ENCODE peak calls at places on chromosomes 1 and 21, in eight cellular contexts. D, A, M, P, H, N, W and S are unnamed samples.

GRCh38 chr1:202213361-202214088 is 19.9 kb downstream of the LGR6 start:
- DNase-seq in D (no peak), A (no peak), M (no peak), P (peak; percentile 42), H (no peak), N (no peak), W (peak; percentile 87), S (no peak)

GRCh38 chr21:42118901-42119300 is 47.8 kb downstream of the UMODL1 start:
- DNase-seq in D (no peak), A (no peak), M (no peak), P (no peak), H (no peak), N (no peak), W (no peak), S (no peak)

GRCh38 chr1:109784551-109785252 is 21.0 kb upstream of the EPS8L3 start:
- DNase-seq in D (peak; percentile 30), A (no peak), M (no peak), P (no peak), H (peak; percentile 51), N (no peak), W (peak; percentile 47), S (peak; percentile 7)

GRCh38 chr1:203744008-203744972 is 20.7 kb upstream of the LAX1 start:
- DNase-seq in D (no peak), A (peak; percentile 81), M (no peak), P (no peak), H (peak; percentile 81), N (peak; percentile 62), W (peak; percentile 67), S (peak; percentile 45)

GRCh38 chr1:23417570-23417969 is 7.0 kb downstream of the TCEA3 start:
- DNase-seq in D (no peak), A (no peak), M (no peak), P (no peak), H (no peak), N (no peak), W (no peak), S (peak; percentile 45)

GRCh38 chr1:64499966-64500365 is 30.0 kb downstream of the CACHD1 start:
- DNase-seq in D (no peak), A (no peak), M (no peak), P (peak; percentile 10), H (no peak), N (no peak), W (peak; percentile 80), S (no peak)

GRCh38 chr1:146012703-146013565 is 8.6 kb downstream of the HJV start:
- DNase-seq in D (no peak), A (no peak), M (peak; percentile 43), P (peak; percentile 96), H (no peak), N (peak; percentile 70), W (peak; percentile 68), S (no peak)

GRCh38 chr1:10495942-10496341 is 21.2 kb downstream of the PEX14 start:
- DNase-seq in D (no peak), A (no peak), M (no peak), P (no peak), H (no peak), N (no peak), W (no peak), S (no peak)

GRCh38 chr1:144101397-144102050 is 129.7 kb upstream of the FAM72C start:
- DNase-seq in D (peak; percentile 73), A (peak; percentile 78), M (peak; percentile 13), P (peak; percentile 40), H (peak; percentile 75), N (peak; percentile 25), W (no peak), S (peak; percentile 26)

GRCh38 chr1:240683576-240683975 is 71.6 kb upstream of the GREM2 start:
- DNase-seq in D (no peak), A (no peak), M (no peak), P (no peak), H (no peak), N (no peak), W (no peak), S (no peak)

GRCh38 chr1:19483261-19483660 is 2.1 kb downstream of the CAPZB start:
- DNase-seq in D (no peak), A (no peak), M (no peak), P (no peak), H (no peak), N (no peak), W (no peak), S (no peak)

GRCh38 chr1:104780470-104781078 is 1030.9 kb downstream of the AMY1C start:
- DNase-seq in D (no peak), A (no peak), M (peak; percentile 3), P (peak; percentile 64), H (no peak), N (no peak), W (peak; percentile 67), S (no peak)

GRCh38 chr1:167922611-167923074 is 8.7 kb upstream of the ADCY10 start:
- DNase-seq in D (no peak), A (no peak), M (no peak), P (peak; percentile 79), H (no peak), N (no peak), W (no peak), S (no peak)

GRCh38 chr1:6496360-6496704 is 4.9 kb upstream of the PLEKHG5 start:
- DNase-seq in D (no peak), A (no peak), M (no peak), P (no peak), H (no peak), N (no peak), W (peak; percentile 67), S (peak; percentile 31)

GRCh38 chr1:21621761-21622436 is 47.3 kb downstream of the RAP1GAP start:
- DNase-seq in D (no peak), A (no peak), M (no peak), P (peak; percentile 29), H (no peak), N (no peak), W (no peak), S (no peak)

GRCh38 chr1:231094421-231094820 is 54.4 kb upstream of the FAM89A start:
- DNase-seq in D (no peak), A (no peak), M (no peak), P (no peak), H (no peak), N (no peak), W (no peak), S (no peak)

GRCh38 chr1:49251385-49251784 is 474.7 kb upstream of the BEND5 start:
- DNase-seq in D (no peak), A (no peak), M (no peak), P (no peak), H (no peak), N (no peak), W (peak; percentile 59), S (no peak)

GRCh38 chr1:12178511-12178910 is 11.7 kb downstream of the TNFRSF1B start:
- DNase-seq in D (no peak), A (no peak), M (no peak), P (no peak), H (no peak), N (no peak), W (no peak), S (no peak)
- H3K27ac ChIP-seq in D (peak overlapping the region; percentile 84), A (no peak overlapping the region), M (no peak overlapping the region), P (no peak overlapping the region), H (no peak overlapping the region), N (peak overlapping the region; percentile 90), W (no peak overlapping the region), S (peak overlapping the region; percentile 94)

GRCh38 chr1:100734716-100735115 is 15.2 kb downstream of the VCAM1 start:
- DNase-seq in D (no peak), A (no peak), M (no peak), P (peak; percentile 81), H (no peak), N (no peak), W (no peak), S (no peak)
- H3K27ac ChIP-seq in D (peak overlapping the region; percentile 14), A (no peak overlapping the region), M (no peak overlapping the region), P (peak overlapping the region; percentile 53), H (no peak overlapping the region), N (peak overlapping the region; percentile 2), W (no peak overlapping the region), S (no peak overlapping the region)

DNA sequence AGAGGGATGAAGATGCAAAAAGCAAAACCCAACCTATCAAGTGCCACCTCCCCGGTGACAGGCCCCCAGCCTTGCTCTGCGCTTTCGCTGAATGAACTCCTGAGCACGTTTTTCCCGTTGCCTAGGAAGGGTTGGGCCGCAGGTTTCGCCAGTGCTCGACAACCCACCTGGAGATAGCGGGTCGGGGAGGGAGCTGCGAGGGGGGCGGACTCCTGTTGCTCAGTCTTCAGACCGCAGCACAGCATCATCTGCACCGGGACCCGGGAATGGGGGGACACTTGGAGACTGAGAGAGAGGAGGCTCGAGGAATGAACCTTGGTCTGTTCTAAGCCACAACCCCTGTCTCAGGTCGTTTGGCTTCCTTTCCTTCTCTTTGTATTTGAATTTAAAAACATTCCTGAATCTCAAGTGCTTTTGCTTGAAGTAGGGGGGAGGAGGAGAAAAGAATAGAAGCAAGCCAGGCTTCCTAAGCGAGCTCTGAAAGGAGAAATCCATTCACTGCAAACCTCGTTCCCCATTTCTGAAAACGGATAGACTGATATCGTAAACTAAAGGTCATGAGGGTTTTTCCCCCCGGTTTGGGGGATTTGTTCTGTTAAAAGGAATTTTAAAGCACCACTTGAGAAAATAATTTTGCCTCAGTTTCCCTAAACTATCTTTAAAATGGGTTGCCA is 1.2 kb downstream of the AK5 start:
- DNase-seq in D (no peak), A (no peak), M (no peak), P (no peak), H (no peak), N (no peak), W (peak; percentile 83), S (no peak)
- H3K27ac ChIP-seq in D (no peak overlapping the region), A (no peak overlapping the region), M (no peak overlapping the region), P (no peak overlapping the region), H (peak overlapping the region; percentile 8), N (no peak overlapping the region), W (no peak overlapping the region), S (no peak overlapping the region)

DNA sequence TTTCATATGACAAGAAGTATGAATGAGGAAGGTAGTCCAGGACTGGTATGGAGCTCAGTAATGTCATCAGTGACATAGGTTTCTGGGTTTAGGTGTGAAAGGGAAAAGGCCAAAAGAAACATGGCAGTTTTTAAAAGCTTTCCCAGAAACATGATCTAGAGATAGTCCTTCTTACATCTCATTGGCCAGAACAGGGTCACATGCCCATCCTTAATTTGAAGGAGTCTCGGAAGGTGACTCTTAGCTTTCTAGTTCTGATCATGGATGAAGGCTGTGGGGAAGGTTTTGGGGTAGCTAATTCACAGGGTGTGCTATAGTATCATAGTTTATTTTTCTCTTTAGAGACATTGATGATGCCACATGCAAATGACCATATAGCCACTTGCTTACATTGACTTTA is 55.3 kb downstream of the RPS6KC1 start:
- DNase-seq in D (no peak), A (no peak), M (no peak), P (no peak), H (no peak), N (no peak), W (no peak), S (no peak)
- H3K27ac ChIP-seq in D (no peak overlapping the region), A (no peak overlapping the region), M (no peak overlapping the region), P (no peak overlapping the region), H (no peak overlapping the region), N (no peak overlapping the region), W (no peak overlapping the region), S (no peak overlapping the region)

GRCh38 chr21:35005825-35006224 is 43.3 kb downstream of the RUNX1 start:
- DNase-seq in D (no peak), A (no peak), M (no peak), P (no peak), H (no peak), N (no peak), W (no peak), S (no peak)
- H3K27ac ChIP-seq in D (no peak overlapping the region), A (no peak overlapping the region), M (no peak overlapping the region), P (no peak overlapping the region), H (no peak overlapping the region), N (no peak overlapping the region), W (no peak overlapping the region), S (no peak overlapping the region)